ENCODE peak calls at places on chromosomes 11 and 22, in six cellular contexts. D, Z, P, V, E and X are unnamed samples.
A peak's percentile ranks its signal among the peaks of the same experiment; 100 is the strongest.

GRCh38 chr11:114208371-114208770 is 87.8 kb upstream of the NNMT start:
- DNase-seq in V (no peak), E (no peak), D (no peak), Z (no peak), P (no peak), X (no peak)

GRCh38 chr11:123046473-123047264 is 15.3 kb downstream of the HSPA8 start:
- DNase-seq in Z (no peak), E (no peak), P (no peak), V (no peak), D (no peak), X (no peak)

GRCh38 chr22:49062155-49063039 is 765.3 kb downstream of the BRD1 start:
- DNase-seq in Z (no peak), V (no peak), P (no peak), E (no peak), D (no peak), X (no peak)

GRCh38 chr22:49506010-49506400 is 321.7 kb downstream of the BRD1 start:
- DNase-seq in P (no peak), V (no peak), E (no peak), Z (no peak), D (no peak), X (no peak)

GRCh38 chr11:73323464-73323863 is 15.4 kb downstream of the ARHGEF17 start:
- DNase-seq in V (peak; percentile 96), E (no peak), P (no peak), D (peak; percentile 96), Z (no peak), X (no peak)

GRCh38 chr22:30810105-30810504 is 115.4 kb downstream of the OSBP2 start:
- DNase-seq in V (no peak), P (no peak), E (no peak), D (no peak), Z (no peak), X (no peak)

GRCh38 chr11:123419720-123420466 is 10.2 kb upstream of the GRAMD1B start:
- DNase-seq in E (no peak), V (no peak), Z (no peak), P (no peak), D (no peak), X (no peak)

GRCh38 chr22:35835998-35836691 is 118.5 kb downstream of the APOL5 start:
- DNase-seq in Z (peak; percentile 68), P (no peak), E (peak; percentile 80), V (peak; percentile 55), D (peak; percentile 61), X (no peak)

GRCh38 chr11:17077520-17078401 is at the start of gene RPS13:
- DNase-seq in P (peak; percentile 91), E (peak; percentile 99), D (peak; percentile 97), Z (peak; percentile 98), V (peak; percentile 95), X (peak; percentile 93)

GRCh38 chr22:29563652-29564460 is 10.3 kb upstream of the THOC5 start:
- DNase-seq in Z (no peak), V (no peak), P (no peak), E (no peak), D (no peak), X (no peak)

GRCh38 chr11:65960824-65961266 is 689 bp upstream of the SART1 start:
- DNase-seq in V (no peak), D (no peak), Z (no peak), P (no peak), E (no peak), X (no peak)

GRCh38 chr11:68420171-68420570 is 40.4 kb upstream of the PPP6R3 start:
- DNase-seq in D (no peak), E (no peak), Z (no peak), P (no peak), V (no peak), X (no peak)

GRCh38 chr11:109486129-109486528 is 64.1 kb downstream of the C11orf87 start:
- DNase-seq in P (no peak), D (no peak), V (no peak), Z (no peak), E (no peak), X (no peak)

GRCh38 chr11:17734986-17735822 is 623 bp downstream of the KCNC1 start:
- DNase-seq in E (peak; percentile 65), V (peak; percentile 49), P (peak; percentile 21), Z (no peak), D (peak; percentile 58), X (peak; percentile 83)

GRCh38 chr11:8342821-8343681 is 79.4 kb upstream of the LMO1 start:
- DNase-seq in D (no peak), P (no peak), Z (no peak), V (no peak), E (peak; percentile 70), X (no peak)

GRCh38 chr22:19748991-19749665 is 11.4 kb upstream of the TBX1 start:
- DNase-seq in V (no peak), E (no peak), P (no peak), D (no peak), Z (no peak), X (no peak)

GRCh38 chr22:49817359-49817758 is 10.3 kb downstream of the BRD1 start:
- DNase-seq in P (no peak), E (no peak), V (no peak), D (no peak), Z (no peak), X (no peak)

GRCh38 chr11:2746401-2747230 is 46.8 kb upstream of the KCNQ1OT1 start:
- DNase-seq in V (no peak), P (no peak), E (no peak), Z (no peak), D (peak; percentile 17), X (no peak)

GRCh38 chr11:61972796-61973602 is 5.6 kb upstream of the FTH1 start:
- DNase-seq in P (no peak), Z (no peak), D (no peak), E (peak; percentile 99), V (no peak), X (no peak)

GRCh38 chr11:61975638-61976419 is 8.4 kb upstream of the FTH1 start:
- DNase-seq in D (no peak), V (no peak), Z (no peak), E (no peak), P (no peak), X (no peak)

GRCh38 chr11:61972112-61972795 is 4.8 kb upstream of the FTH1 start:
- DNase-seq in P (no peak), Z (no peak), D (no peak), E (no peak), V (no peak), X (no peak)

GRCh38 chr11:61974766-61975631 is 7.6 kb upstream of the FTH1 start:
- DNase-seq in Z (no peak), E (peak; percentile 63), D (no peak), V (no peak), P (no peak), X (no peak)

GRCh38 chr11:61973603-61974162 is 6.2 kb upstream of the FTH1 start:
- DNase-seq in P (no peak), Z (no peak), D (no peak), V (peak; percentile 34), E (peak; percentile 87), X (no peak)
- TF ChIP-seq CTCF in P (no peak), Z (no peak), D (no peak), V (no peak), E (no peak), X (no peak)

DNA sequence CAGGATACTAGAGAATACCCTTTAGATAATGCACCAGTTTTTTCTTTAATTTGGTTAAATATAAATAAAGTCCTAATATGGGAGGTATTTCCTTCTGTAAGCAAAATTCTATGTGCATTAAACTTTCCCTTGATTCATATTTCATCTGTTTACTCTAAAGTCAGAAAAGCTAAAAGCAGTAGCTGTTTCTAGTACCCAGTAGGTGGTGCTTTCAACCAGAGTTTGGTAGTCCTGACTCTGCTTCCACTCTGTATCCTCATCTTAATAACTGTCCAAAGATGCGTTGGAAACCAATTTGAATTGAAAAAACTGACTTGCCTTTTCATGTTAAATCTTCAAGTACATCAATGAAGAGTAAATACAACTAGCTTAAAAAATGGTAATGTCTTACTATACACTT is 1065.2 kb downstream of the JRKL start:
- DNase-seq in Z (no peak), D (no peak), E (no peak), P (no peak), V (no peak), X (no peak)
- TF ChIP-seq CTCF in Z (no peak), D (no peak), E (peak; percentile 24), P (no peak), V (no peak), X (peak; percentile 56)

DNA sequence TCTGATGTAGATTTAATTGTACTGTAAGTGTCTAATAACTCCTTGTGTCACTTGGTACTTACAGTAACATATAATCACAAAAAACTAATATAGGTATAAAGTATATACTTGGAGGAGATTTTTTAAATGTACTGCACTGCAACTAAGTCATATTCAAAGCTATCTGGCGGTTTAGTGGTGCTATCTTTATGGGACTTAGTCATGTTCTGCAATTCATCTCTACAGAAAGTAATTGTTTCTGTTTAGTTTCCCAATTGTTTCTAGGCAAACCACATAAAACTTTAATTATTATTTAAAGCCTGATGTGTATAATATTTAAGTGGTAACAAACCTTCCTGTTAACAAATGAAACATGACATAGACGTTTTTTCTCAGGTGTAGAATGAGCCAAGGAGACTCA is 8.0 kb downstream of the PAFAH1B2 start:
- DNase-seq in D (no peak), V (no peak), P (no peak), Z (no peak), E (no peak), X (no peak)
- TF ChIP-seq CTCF in D (no peak), V (no peak), P (no peak), Z (no peak), E (no peak), X (no peak)

DNA sequence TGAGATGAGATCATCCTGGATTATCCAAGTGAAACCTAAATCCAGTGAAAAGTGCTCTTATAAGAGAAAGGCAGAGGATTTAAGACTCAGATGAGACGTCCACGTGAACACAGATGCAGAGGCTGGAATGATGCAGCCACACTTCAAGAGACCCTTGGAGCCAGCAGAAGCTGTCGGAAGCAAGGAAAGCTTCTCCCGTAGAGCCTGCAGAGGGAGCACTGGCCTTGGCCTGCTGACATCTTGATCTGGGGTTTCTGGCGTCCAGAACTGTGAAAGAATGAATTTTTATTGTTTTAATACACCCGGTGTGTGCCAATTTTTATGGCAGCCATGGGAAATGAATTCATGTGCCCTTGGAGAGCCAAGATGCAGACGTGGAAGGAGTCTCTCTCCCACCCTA is 407.0 kb upstream of the B3GAT1 start:
- DNase-seq in D (no peak), Z (no peak), P (no peak), E (no peak), V (no peak), X (no peak)
- TF ChIP-seq CTCF in D (no peak), Z (peak; percentile 37), P (no peak), E (no peak), V (no peak), X (peak; percentile 56)